ENCODE peak calls at places on chromosome 22, in eight cellular contexts. K, N, L, D, I, O, S and Y are unnamed samples.
A peak's percentile ranks its signal among the peaks of the same experiment; 100 is the strongest.

GRCh38 chr22:17086301-17086700 is 1.5 kb downstream of the IL17RA start:
- DNase-seq in K (no peak), N (no peak), L (no peak), D (no peak), I (no peak), O (no peak), S (no peak), Y (no peak)

GRCh38 chr22:36330655-36331305 is 57.0 kb downstream of the MYH9 start:
- DNase-seq in K (no peak), N (no peak), L (no peak), D (peak; percentile 26), I (no peak), O (no peak), S (no peak), Y (no peak)

GRCh38 chr22:23763579-23764331 is 965 bp downstream of the C22orf15 start:
- DNase-seq in K (peak; percentile 69), N (no peak), L (no peak), D (peak; percentile 43), I (no peak), O (no peak), S (peak; percentile 68), Y (peak; percentile 50)

GRCh38 chr22:49948958-49949913 is 11.3 kb upstream of the PIM3 start:
- DNase-seq in K (no peak), N (no peak), L (no peak), D (no peak), I (no peak), O (no peak), S (no peak), Y (peak; percentile 91)

GRCh38 chr22:32649515-32650200 is 151.8 kb upstream of the TIMP3 start:
- DNase-seq in K (no peak), N (no peak), L (peak; percentile 35), D (no peak), I (no peak), O (no peak), S (no peak), Y (no peak)

GRCh38 chr22:31148516-31148915 is 8.2 kb upstream of the PLA2G3 start:
- DNase-seq in K (no peak), N (no peak), L (no peak), D (no peak), I (no peak), O (no peak), S (no peak), Y (no peak)

GRCh38 chr22:45718391-45718790 is 46.8 kb downstream of the ATXN10 start:
- DNase-seq in K (no peak), N (no peak), L (no peak), D (no peak), I (no peak), O (no peak), S (no peak), Y (no peak)

GRCh38 chr22:22997262-22997898 is 72.9 kb upstream of the GNAZ start:
- DNase-seq in K (no peak), N (no peak), L (no peak), D (no peak), I (no peak), O (no peak), S (no peak), Y (no peak)

GRCh38 chr22:21904250-21904789 is 36.9 kb upstream of the MAPK1 start:
- DNase-seq in K (no peak), N (peak; percentile 6), L (no peak), D (no peak), I (no peak), O (no peak), S (no peak), Y (peak; percentile 8)

GRCh38 chr22:25334091-25334490 is 114.7 kb downstream of the CRYBB2 start:
- DNase-seq in K (peak; percentile 23), N (no peak), L (peak; percentile 41), D (peak; percentile 68), I (peak; percentile 47), O (no peak), S (peak; percentile 78), Y (peak; percentile 91)

GRCh38 chr22:50473855-50474671 is 772 bp downstream of the SBF1 start:
- DNase-seq in K (peak; percentile 30), N (no peak), L (peak; percentile 40), D (peak; percentile 25), I (no peak), O (no peak), S (peak; percentile 57), Y (no peak)

GRCh38 chr22:38289583-38290082 is 16.8 kb upstream of the TMEM184B start:
- DNase-seq in K (no peak), N (no peak), L (no peak), D (no peak), I (no peak), O (no peak), S (no peak), Y (no peak)

GRCh38 chr22:38294193-38294592 is 21.4 kb upstream of the TMEM184B start:
- DNase-seq in K (no peak), N (no peak), L (no peak), D (no peak), I (no peak), O (no peak), S (no peak), Y (no peak)

GRCh38 chr22:38292694-38293093 is 19.9 kb upstream of the TMEM184B start:
- DNase-seq in K (no peak), N (no peak), L (no peak), D (no peak), I (no peak), O (no peak), S (no peak), Y (no peak)

GRCh38 chr22:38290347-38290746 is 17.5 kb upstream of the TMEM184B start:
- DNase-seq in K (no peak), N (no peak), L (no peak), D (no peak), I (no peak), O (no peak), S (no peak), Y (no peak)

DNA sequence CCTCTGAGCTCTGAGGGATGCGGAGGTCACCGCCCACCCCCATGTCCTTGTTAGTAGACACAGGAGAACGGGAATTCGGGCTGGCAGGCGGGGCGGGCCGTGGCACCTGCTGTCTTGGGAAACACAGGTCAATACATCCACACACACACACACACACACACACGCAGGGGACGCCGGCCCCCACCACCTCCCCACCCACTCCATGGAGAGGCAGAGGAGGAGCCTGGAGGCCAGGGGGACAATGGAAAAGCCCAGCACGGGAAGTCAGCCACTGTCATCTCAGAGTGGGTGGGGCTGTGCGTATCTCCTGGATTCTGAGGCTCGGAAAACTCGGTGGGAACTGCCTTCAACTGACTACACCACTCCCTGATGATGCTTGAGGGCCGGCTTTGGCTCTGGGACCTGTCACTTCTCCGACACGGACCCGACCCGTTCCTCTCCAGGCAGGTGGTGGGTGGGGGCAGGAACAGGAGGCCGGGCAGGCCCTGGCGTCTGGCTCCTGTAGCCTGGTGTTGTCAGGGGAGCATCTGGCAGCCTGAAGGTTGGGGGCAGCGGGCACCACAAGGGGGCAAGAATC is 18.5 kb upstream of the TMEM184B start:
- DNase-seq in K (no peak), N (no peak), L (no peak), D (no peak), I (no peak), O (no peak), S (no peak), Y (no peak)
- TF ChIP-seq CTCF in K (no peak), N (no peak), L (no peak), D (no peak), I (no peak), O (no peak), S (no peak), Y (no peak)

DNA sequence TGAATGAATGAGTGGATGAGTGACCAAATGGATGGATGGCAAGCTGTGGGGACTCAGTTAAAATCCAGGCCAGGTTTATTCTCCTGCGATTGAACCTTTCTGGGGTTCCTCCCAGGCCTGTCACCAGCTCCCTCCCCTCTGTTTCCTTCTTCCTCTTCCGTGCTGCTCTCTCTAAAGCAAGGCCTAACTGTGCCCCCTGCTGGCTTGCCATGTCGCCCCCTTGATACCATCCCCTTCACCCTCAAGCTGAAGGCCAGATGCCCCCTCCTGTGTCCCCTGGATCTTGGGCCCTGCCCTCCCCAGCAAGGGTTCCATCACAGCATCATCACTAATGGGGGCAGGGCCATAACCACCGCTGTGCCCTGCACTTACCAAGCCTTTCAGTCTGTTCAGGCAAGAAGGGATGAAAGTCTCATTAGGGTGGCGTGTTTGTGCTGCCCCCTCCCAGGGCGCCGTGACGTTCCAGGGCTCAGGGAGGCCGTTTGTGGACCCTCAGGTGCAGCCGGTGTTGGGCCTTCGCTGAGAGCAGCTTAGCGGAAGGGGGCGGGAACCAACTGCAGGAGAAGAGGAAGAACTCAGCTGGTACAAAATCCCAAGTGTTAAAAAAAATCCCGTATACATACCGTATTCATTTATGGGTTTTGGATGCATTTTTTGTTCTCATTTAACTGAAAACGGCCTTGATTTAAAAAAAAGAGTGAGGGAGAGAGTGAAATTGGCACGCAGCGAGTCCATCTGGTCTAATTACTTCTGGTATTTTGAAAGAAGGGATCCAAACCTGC is 69.9 kb downstream of the MPPED1 start:
- DNase-seq in K (no peak), N (no peak), L (no peak), D (peak; percentile 29), I (no peak), O (no peak), S (no peak), Y (peak; percentile 48)
- TF ChIP-seq CTCF in K (no peak), N (peak; percentile 10), L (no peak), D (peak; percentile 24), I (no peak), O (no peak), S (no peak), Y (no peak)

GRCh38 chr22:46844606-46845210 is 82.3 kb downstream of the TBC1D22A start:
- DNase-seq in K (no peak), N (peak; percentile 26), L (no peak), D (no peak), I (no peak), O (no peak), S (no peak), Y (no peak)
- TF ChIP-seq CTCF in K (no peak), N (no peak), L (no peak), D (no peak), I (no peak), O (no peak), S (no peak), Y (no peak)

GRCh38 chr22:38981659-38982007 is 514 bp upstream of the APOBEC3B start:
- DNase-seq in K (no peak), N (no peak), L (no peak), D (peak; percentile 11), I (no peak), O (no peak), S (no peak), Y (no peak)
- TF ChIP-seq CTCF in K (no peak), N (no peak), L (no peak), D (no peak), I (no peak), O (no peak), S (no peak), Y (no peak)